ENCODE peak calls at places on chromosomes 12 and 14, in ten cellular contexts. One of them, this sample, is unnamed.

GRCh38 chr14:68191567-68192321 is 372.2 kb downstream of the RAD51B start:
- DNase-seq in NCI-H1092 treated with DMSO at 0.1 percent for 48 hours: peak
- DNase-seq in activated CD4-positive, CD25-positive, alpha-beta regulatory T cell treated with anti-CD3 and anti-CD28 coated beads, Interleukin-2, amount 50 U/mL, for 72 hours: no peak
- DNase-seq in stimulated activated CD8-positive, alpha-beta memory T cell treated with anti-CD3 and anti-CD28 coated beads, Interleukin-15, amount 100 ng/mL, for 24 hours: no peak
- DNase-seq in AG04450: no peak
- DNase-seq in HEK293T: peak
- DNase-seq in NCI-H1694: no peak
- DNase-seq in RKO: no peak
- DNase-seq in fibroblast of the aortic adventitia: peak
- DNase-seq in activated CD4-positive, alpha-beta T cell treated with anti-CD3 and anti-CD28 coated beads for 48 hours: no peak
- DNase-seq in this sample: peak

GRCh38 chr12:53327435-53328042 is 6.1 kb upstream of the AAAS start:
- DNase-seq in NCI-H1092 treated with DMSO at 0.1 percent for 48 hours: no peak
- DNase-seq in activated CD4-positive, CD25-positive, alpha-beta regulatory T cell treated with anti-CD3 and anti-CD28 coated beads, Interleukin-2, amount 50 U/mL, for 72 hours: no peak
- DNase-seq in stimulated activated CD8-positive, alpha-beta memory T cell treated with anti-CD3 and anti-CD28 coated beads, Interleukin-15, amount 100 ng/mL, for 24 hours: no peak
- DNase-seq in AG04450: no peak
- DNase-seq in HEK293T: no peak
- DNase-seq in NCI-H1694: no peak
- DNase-seq in RKO: no peak
- DNase-seq in fibroblast of the aortic adventitia: peak
- DNase-seq in activated CD4-positive, alpha-beta T cell treated with anti-CD3 and anti-CD28 coated beads for 48 hours: no peak
- DNase-seq in this sample: no peak

GRCh38 chr12:65305346-65305950 is 27.0 kb downstream of the MSRB3 start:
- DNase-seq in NCI-H1092 treated with DMSO at 0.1 percent for 48 hours: no peak
- DNase-seq in activated CD4-positive, CD25-positive, alpha-beta regulatory T cell treated with anti-CD3 and anti-CD28 coated beads, Interleukin-2, amount 50 U/mL, for 72 hours: no peak
- DNase-seq in stimulated activated CD8-positive, alpha-beta memory T cell treated with anti-CD3 and anti-CD28 coated beads, Interleukin-15, amount 100 ng/mL, for 24 hours: no peak
- DNase-seq in AG04450: no peak
- DNase-seq in HEK293T: no peak
- DNase-seq in NCI-H1694: no peak
- DNase-seq in RKO: no peak
- DNase-seq in fibroblast of the aortic adventitia: no peak
- DNase-seq in activated CD4-positive, alpha-beta T cell treated with anti-CD3 and anti-CD28 coated beads for 48 hours: no peak
- DNase-seq in this sample: no peak

GRCh38 chr12:74066476-74066875 is 471.2 kb upstream of the ATXN7L3B start:
- DNase-seq in NCI-H1092 treated with DMSO at 0.1 percent for 48 hours: no peak
- DNase-seq in activated CD4-positive, CD25-positive, alpha-beta regulatory T cell treated with anti-CD3 and anti-CD28 coated beads, Interleukin-2, amount 50 U/mL, for 72 hours: no peak
- DNase-seq in stimulated activated CD8-positive, alpha-beta memory T cell treated with anti-CD3 and anti-CD28 coated beads, Interleukin-15, amount 100 ng/mL, for 24 hours: no peak
- DNase-seq in AG04450: no peak
- DNase-seq in HEK293T: no peak
- DNase-seq in NCI-H1694: no peak
- DNase-seq in RKO: no peak
- DNase-seq in fibroblast of the aortic adventitia: no peak
- DNase-seq in activated CD4-positive, alpha-beta T cell treated with anti-CD3 and anti-CD28 coated beads for 48 hours: no peak
- DNase-seq in this sample: no peak

GRCh38 chr12:109718390-109718789 is 4.8 kb downstream of the FAM222A start:
- DNase-seq in NCI-H1092 treated with DMSO at 0.1 percent for 48 hours: peak
- DNase-seq in activated CD4-positive, CD25-positive, alpha-beta regulatory T cell treated with anti-CD3 and anti-CD28 coated beads, Interleukin-2, amount 50 U/mL, for 72 hours: no peak
- DNase-seq in stimulated activated CD8-positive, alpha-beta memory T cell treated with anti-CD3 and anti-CD28 coated beads, Interleukin-15, amount 100 ng/mL, for 24 hours: no peak
- DNase-seq in AG04450: no peak
- DNase-seq in HEK293T: peak
- DNase-seq in NCI-H1694: no peak
- DNase-seq in RKO: no peak
- DNase-seq in fibroblast of the aortic adventitia: no peak
- DNase-seq in activated CD4-positive, alpha-beta T cell treated with anti-CD3 and anti-CD28 coated beads for 48 hours: no peak
- DNase-seq in this sample: no peak

GRCh38 chr12:64252708-64253107 is 30.6 kb upstream of the KICS2 start:
- DNase-seq in NCI-H1092 treated with DMSO at 0.1 percent for 48 hours: no peak
- DNase-seq in activated CD4-positive, CD25-positive, alpha-beta regulatory T cell treated with anti-CD3 and anti-CD28 coated beads, Interleukin-2, amount 50 U/mL, for 72 hours: no peak
- DNase-seq in stimulated activated CD8-positive, alpha-beta memory T cell treated with anti-CD3 and anti-CD28 coated beads, Interleukin-15, amount 100 ng/mL, for 24 hours: no peak
- DNase-seq in AG04450: peak
- DNase-seq in HEK293T: no peak
- DNase-seq in NCI-H1694: no peak
- DNase-seq in RKO: no peak
- DNase-seq in fibroblast of the aortic adventitia: peak
- DNase-seq in activated CD4-positive, alpha-beta T cell treated with anti-CD3 and anti-CD28 coated beads for 48 hours: no peak
- DNase-seq in this sample: no peak

GRCh38 chr12:31105668-31106067 is 32.0 kb downstream of the DDX11 start:
- DNase-seq in NCI-H1092 treated with DMSO at 0.1 percent for 48 hours: no peak
- DNase-seq in activated CD4-positive, CD25-positive, alpha-beta regulatory T cell treated with anti-CD3 and anti-CD28 coated beads, Interleukin-2, amount 50 U/mL, for 72 hours: no peak
- DNase-seq in stimulated activated CD8-positive, alpha-beta memory T cell treated with anti-CD3 and anti-CD28 coated beads, Interleukin-15, amount 100 ng/mL, for 24 hours: no peak
- DNase-seq in AG04450: no peak
- DNase-seq in HEK293T: no peak
- DNase-seq in NCI-H1694: no peak
- DNase-seq in RKO: no peak
- DNase-seq in fibroblast of the aortic adventitia: no peak
- DNase-seq in activated CD4-positive, alpha-beta T cell treated with anti-CD3 and anti-CD28 coated beads for 48 hours: no peak
- DNase-seq in this sample: no peak

GRCh38 chr12:46891306-46891705 is 65.5 kb upstream of the SLC38A4 start:
- DNase-seq in NCI-H1092 treated with DMSO at 0.1 percent for 48 hours: no peak
- DNase-seq in activated CD4-positive, CD25-positive, alpha-beta regulatory T cell treated with anti-CD3 and anti-CD28 coated beads, Interleukin-2, amount 50 U/mL, for 72 hours: no peak
- DNase-seq in stimulated activated CD8-positive, alpha-beta memory T cell treated with anti-CD3 and anti-CD28 coated beads, Interleukin-15, amount 100 ng/mL, for 24 hours: no peak
- DNase-seq in AG04450: no peak
- DNase-seq in HEK293T: no peak
- DNase-seq in NCI-H1694: no peak
- DNase-seq in RKO: no peak
- DNase-seq in fibroblast of the aortic adventitia: peak
- DNase-seq in activated CD4-positive, alpha-beta T cell treated with anti-CD3 and anti-CD28 coated beads for 48 hours: no peak
- DNase-seq in this sample: no peak

GRCh38 chr14:31070431-31070830 is 44.3 kb upstream of the STRN3 start:
- DNase-seq in NCI-H1092 treated with DMSO at 0.1 percent for 48 hours: no peak
- DNase-seq in activated CD4-positive, CD25-positive, alpha-beta regulatory T cell treated with anti-CD3 and anti-CD28 coated beads, Interleukin-2, amount 50 U/mL, for 72 hours: no peak
- DNase-seq in stimulated activated CD8-positive, alpha-beta memory T cell treated with anti-CD3 and anti-CD28 coated beads, Interleukin-15, amount 100 ng/mL, for 24 hours: no peak
- DNase-seq in AG04450: peak
- DNase-seq in HEK293T: no peak
- DNase-seq in NCI-H1694: no peak
- DNase-seq in RKO: no peak
- DNase-seq in fibroblast of the aortic adventitia: peak
- DNase-seq in activated CD4-positive, alpha-beta T cell treated with anti-CD3 and anti-CD28 coated beads for 48 hours: no peak
- DNase-seq in this sample: no peak

GRCh38 chr12:15782667-15783066 is 6.5 kb downstream of the EPS8 start:
- DNase-seq in NCI-H1092 treated with DMSO at 0.1 percent for 48 hours: no peak
- DNase-seq in activated CD4-positive, CD25-positive, alpha-beta regulatory T cell treated with anti-CD3 and anti-CD28 coated beads, Interleukin-2, amount 50 U/mL, for 72 hours: no peak
- DNase-seq in stimulated activated CD8-positive, alpha-beta memory T cell treated with anti-CD3 and anti-CD28 coated beads, Interleukin-15, amount 100 ng/mL, for 24 hours: no peak
- DNase-seq in AG04450: no peak
- DNase-seq in HEK293T: no peak
- DNase-seq in NCI-H1694: no peak
- DNase-seq in RKO: no peak
- DNase-seq in fibroblast of the aortic adventitia: no peak
- DNase-seq in activated CD4-positive, alpha-beta T cell treated with anti-CD3 and anti-CD28 coated beads for 48 hours: no peak
- DNase-seq in this sample: no peak

GRCh38 chr12:52660934-52661333 is 8.9 kb upstream of the KRT2 start:
- DNase-seq in NCI-H1092 treated with DMSO at 0.1 percent for 48 hours: no peak
- DNase-seq in activated CD4-positive, CD25-positive, alpha-beta regulatory T cell treated with anti-CD3 and anti-CD28 coated beads, Interleukin-2, amount 50 U/mL, for 72 hours: no peak
- DNase-seq in stimulated activated CD8-positive, alpha-beta memory T cell treated with anti-CD3 and anti-CD28 coated beads, Interleukin-15, amount 100 ng/mL, for 24 hours: no peak
- DNase-seq in AG04450: no peak
- DNase-seq in HEK293T: no peak
- DNase-seq in NCI-H1694: no peak
- DNase-seq in RKO: no peak
- DNase-seq in fibroblast of the aortic adventitia: no peak
- DNase-seq in activated CD4-positive, alpha-beta T cell treated with anti-CD3 and anti-CD28 coated beads for 48 hours: no peak
- DNase-seq in this sample: no peak

GRCh38 chr14:76320486-76320885 is 55.5 kb upstream of the ESRRB start:
- DNase-seq in NCI-H1092 treated with DMSO at 0.1 percent for 48 hours: no peak
- DNase-seq in activated CD4-positive, CD25-positive, alpha-beta regulatory T cell treated with anti-CD3 and anti-CD28 coated beads, Interleukin-2, amount 50 U/mL, for 72 hours: no peak
- DNase-seq in stimulated activated CD8-positive, alpha-beta memory T cell treated with anti-CD3 and anti-CD28 coated beads, Interleukin-15, amount 100 ng/mL, for 24 hours: no peak
- DNase-seq in AG04450: no peak
- DNase-seq in HEK293T: no peak
- DNase-seq in NCI-H1694: no peak
- DNase-seq in RKO: no peak
- DNase-seq in fibroblast of the aortic adventitia: no peak
- DNase-seq in activated CD4-positive, alpha-beta T cell treated with anti-CD3 and anti-CD28 coated beads for 48 hours: no peak
- DNase-seq in this sample: no peak

GRCh38 chr14:35257809-35258208 is 34.4 kb upstream of the PSMA6 start:
- DNase-seq in NCI-H1092 treated with DMSO at 0.1 percent for 48 hours: no peak
- DNase-seq in activated CD4-positive, CD25-positive, alpha-beta regulatory T cell treated with anti-CD3 and anti-CD28 coated beads, Interleukin-2, amount 50 U/mL, for 72 hours: no peak
- DNase-seq in stimulated activated CD8-positive, alpha-beta memory T cell treated with anti-CD3 and anti-CD28 coated beads, Interleukin-15, amount 100 ng/mL, for 24 hours: no peak
- DNase-seq in AG04450: no peak
- DNase-seq in HEK293T: no peak
- DNase-seq in NCI-H1694: no peak
- DNase-seq in RKO: no peak
- DNase-seq in fibroblast of the aortic adventitia: peak
- DNase-seq in activated CD4-positive, alpha-beta T cell treated with anti-CD3 and anti-CD28 coated beads for 48 hours: no peak
- DNase-seq in this sample: no peak

GRCh38 chr12:122395319-122395718 is 27.1 kb downstream of the CLIP1 start:
- DNase-seq in NCI-H1092 treated with DMSO at 0.1 percent for 48 hours: no peak
- DNase-seq in activated CD4-positive, CD25-positive, alpha-beta regulatory T cell treated with anti-CD3 and anti-CD28 coated beads, Interleukin-2, amount 50 U/mL, for 72 hours: no peak
- DNase-seq in stimulated activated CD8-positive, alpha-beta memory T cell treated with anti-CD3 and anti-CD28 coated beads, Interleukin-15, amount 100 ng/mL, for 24 hours: no peak
- DNase-seq in AG04450: peak
- DNase-seq in HEK293T: no peak
- DNase-seq in NCI-H1694: no peak
- DNase-seq in RKO: peak
- DNase-seq in fibroblast of the aortic adventitia: peak
- DNase-seq in activated CD4-positive, alpha-beta T cell treated with anti-CD3 and anti-CD28 coated beads for 48 hours: no peak
- DNase-seq in this sample: no peak

GRCh38 chr14:64757601-64758000 is 53.4 kb downstream of the PLEKHG3 start:
- DNase-seq in NCI-H1092 treated with DMSO at 0.1 percent for 48 hours: no peak
- DNase-seq in activated CD4-positive, CD25-positive, alpha-beta regulatory T cell treated with anti-CD3 and anti-CD28 coated beads, Interleukin-2, amount 50 U/mL, for 72 hours: no peak
- DNase-seq in stimulated activated CD8-positive, alpha-beta memory T cell treated with anti-CD3 and anti-CD28 coated beads, Interleukin-15, amount 100 ng/mL, for 24 hours: no peak
- DNase-seq in AG04450: no peak
- DNase-seq in HEK293T: no peak
- DNase-seq in NCI-H1694: no peak
- DNase-seq in RKO: no peak
- DNase-seq in fibroblast of the aortic adventitia: no peak
- DNase-seq in activated CD4-positive, alpha-beta T cell treated with anti-CD3 and anti-CD28 coated beads for 48 hours: no peak
- DNase-seq in this sample: no peak

GRCh38 chr12:46504494-46504893 is 131.9 kb upstream of the SLC38A2 start:
- DNase-seq in NCI-H1092 treated with DMSO at 0.1 percent for 48 hours: no peak
- DNase-seq in activated CD4-positive, CD25-positive, alpha-beta regulatory T cell treated with anti-CD3 and anti-CD28 coated beads, Interleukin-2, amount 50 U/mL, for 72 hours: no peak
- DNase-seq in stimulated activated CD8-positive, alpha-beta memory T cell treated with anti-CD3 and anti-CD28 coated beads, Interleukin-15, amount 100 ng/mL, for 24 hours: no peak
- DNase-seq in AG04450: no peak
- DNase-seq in HEK293T: no peak
- DNase-seq in NCI-H1694: no peak
- DNase-seq in RKO: no peak
- DNase-seq in fibroblast of the aortic adventitia: no peak
- DNase-seq in activated CD4-positive, alpha-beta T cell treated with anti-CD3 and anti-CD28 coated beads for 48 hours: no peak
- DNase-seq in this sample: no peak

GRCh38 chr14:33839193-33840076 is 111.4 kb downstream of the EGLN3 start:
- DNase-seq in NCI-H1092 treated with DMSO at 0.1 percent for 48 hours: peak
- DNase-seq in activated CD4-positive, CD25-positive, alpha-beta regulatory T cell treated with anti-CD3 and anti-CD28 coated beads, Interleukin-2, amount 50 U/mL, for 72 hours: peak
- DNase-seq in stimulated activated CD8-positive, alpha-beta memory T cell treated with anti-CD3 and anti-CD28 coated beads, Interleukin-15, amount 100 ng/mL, for 24 hours: no peak
- DNase-seq in AG04450: no peak
- DNase-seq in HEK293T: peak
- DNase-seq in NCI-H1694: peak
- DNase-seq in RKO: peak
- DNase-seq in fibroblast of the aortic adventitia: peak
- DNase-seq in activated CD4-positive, alpha-beta T cell treated with anti-CD3 and anti-CD28 coated beads for 48 hours: peak
- DNase-seq in this sample: peak

GRCh38 chr14:36028218-36028617 is 148.3 kb downstream of the PTCSC3 start:
- DNase-seq in NCI-H1092 treated with DMSO at 0.1 percent for 48 hours: no peak
- DNase-seq in activated CD4-positive, CD25-positive, alpha-beta regulatory T cell treated with anti-CD3 and anti-CD28 coated beads, Interleukin-2, amount 50 U/mL, for 72 hours: no peak
- DNase-seq in stimulated activated CD8-positive, alpha-beta memory T cell treated with anti-CD3 and anti-CD28 coated beads, Interleukin-15, amount 100 ng/mL, for 24 hours: no peak
- DNase-seq in AG04450: no peak
- DNase-seq in HEK293T: no peak
- DNase-seq in NCI-H1694: no peak
- DNase-seq in RKO: no peak
- DNase-seq in fibroblast of the aortic adventitia: no peak
- DNase-seq in activated CD4-positive, alpha-beta T cell treated with anti-CD3 and anti-CD28 coated beads for 48 hours: peak
- DNase-seq in this sample: no peak

GRCh38 chr12:115296613-115297012 is 612.6 kb upstream of the TBX3 start:
- DNase-seq in NCI-H1092 treated with DMSO at 0.1 percent for 48 hours: no peak
- DNase-seq in activated CD4-positive, CD25-positive, alpha-beta regulatory T cell treated with anti-CD3 and anti-CD28 coated beads, Interleukin-2, amount 50 U/mL, for 72 hours: no peak
- DNase-seq in stimulated activated CD8-positive, alpha-beta memory T cell treated with anti-CD3 and anti-CD28 coated beads, Interleukin-15, amount 100 ng/mL, for 24 hours: no peak
- DNase-seq in AG04450: no peak
- DNase-seq in HEK293T: no peak
- DNase-seq in NCI-H1694: no peak
- DNase-seq in RKO: peak
- DNase-seq in fibroblast of the aortic adventitia: no peak
- DNase-seq in activated CD4-positive, alpha-beta T cell treated with anti-CD3 and anti-CD28 coated beads for 48 hours: no peak
- DNase-seq in this sample: no peak

GRCh38 chr12:1912580-1913376 is 5.7 kb downstream of the CACNA2D4 start:
- DNase-seq in NCI-H1092 treated with DMSO at 0.1 percent for 48 hours: no peak
- DNase-seq in activated CD4-positive, CD25-positive, alpha-beta regulatory T cell treated with anti-CD3 and anti-CD28 coated beads, Interleukin-2, amount 50 U/mL, for 72 hours: peak
- DNase-seq in stimulated activated CD8-positive, alpha-beta memory T cell treated with anti-CD3 and anti-CD28 coated beads, Interleukin-15, amount 100 ng/mL, for 24 hours: no peak
- DNase-seq in AG04450: no peak
- DNase-seq in HEK293T: peak
- DNase-seq in NCI-H1694: no peak
- DNase-seq in RKO: peak
- DNase-seq in fibroblast of the aortic adventitia: no peak
- DNase-seq in activated CD4-positive, alpha-beta T cell treated with anti-CD3 and anti-CD28 coated beads for 48 hours: no peak
- DNase-seq in this sample: peak

GRCh38 chr12:131346578-131347344 is 364.1 kb upstream of the SFSWAP start:
- DNase-seq in NCI-H1092 treated with DMSO at 0.1 percent for 48 hours: no peak
- DNase-seq in activated CD4-positive, CD25-positive, alpha-beta regulatory T cell treated with anti-CD3 and anti-CD28 coated beads, Interleukin-2, amount 50 U/mL, for 72 hours: no peak
- DNase-seq in stimulated activated CD8-positive, alpha-beta memory T cell treated with anti-CD3 and anti-CD28 coated beads, Interleukin-15, amount 100 ng/mL, for 24 hours: no peak
- DNase-seq in AG04450: no peak
- DNase-seq in HEK293T: no peak
- DNase-seq in NCI-H1694: no peak
- DNase-seq in RKO: no peak
- DNase-seq in fibroblast of the aortic adventitia: no peak
- DNase-seq in activated CD4-positive, alpha-beta T cell treated with anti-CD3 and anti-CD28 coated beads for 48 hours: no peak
- DNase-seq in this sample: no peak

GRCh38 chr14:50524071-50524470 is 8.3 kb downstream of the MAP4K5 start:
- DNase-seq in NCI-H1092 treated with DMSO at 0.1 percent for 48 hours: no peak
- DNase-seq in activated CD4-positive, CD25-positive, alpha-beta regulatory T cell treated with anti-CD3 and anti-CD28 coated beads, Interleukin-2, amount 50 U/mL, for 72 hours: no peak
- DNase-seq in stimulated activated CD8-positive, alpha-beta memory T cell treated with anti-CD3 and anti-CD28 coated beads, Interleukin-15, amount 100 ng/mL, for 24 hours: no peak
- DNase-seq in AG04450: no peak
- DNase-seq in HEK293T: no peak
- DNase-seq in NCI-H1694: no peak
- DNase-seq in RKO: no peak
- DNase-seq in fibroblast of the aortic adventitia: no peak
- DNase-seq in activated CD4-positive, alpha-beta T cell treated with anti-CD3 and anti-CD28 coated beads for 48 hours: no peak
- DNase-seq in this sample: no peak

GRCh38 chr12:111812881-111813741 is 28.9 kb upstream of the MAPKAPK5 start:
- DNase-seq in NCI-H1092 treated with DMSO at 0.1 percent for 48 hours: peak
- DNase-seq in activated CD4-positive, CD25-positive, alpha-beta regulatory T cell treated with anti-CD3 and anti-CD28 coated beads, Interleukin-2, amount 50 U/mL, for 72 hours: peak
- DNase-seq in stimulated activated CD8-positive, alpha-beta memory T cell treated with anti-CD3 and anti-CD28 coated beads, Interleukin-15, amount 100 ng/mL, for 24 hours: no peak
- DNase-seq in AG04450: peak
- DNase-seq in HEK293T: peak
- DNase-seq in NCI-H1694: peak
- DNase-seq in RKO: peak
- DNase-seq in fibroblast of the aortic adventitia: peak
- DNase-seq in activated CD4-positive, alpha-beta T cell treated with anti-CD3 and anti-CD28 coated beads for 48 hours: peak
- DNase-seq in this sample: peak

This sample was measured in COLO829.